ENCODE peak calls at places on chromosomes 1 and 21, in seven cellular contexts. One of them, this sample, is unnamed.

GRCh38 chr1:19717467-19717866 is 52.8 kb downstream of the HTR6 start:
- DNase-seq in endothelial cell: no peak
- DNase-seq in fibroblast of villous mesenchyme: no peak
- DNase-seq in left lung: no peak
- DNase-seq in activated CD4-positive, alpha-beta T cell treated with anti-CD3 and anti-CD28 coated beads, Interleukin-2, amount 50 U/mL, for 4 hours: no peak
- DNase-seq in GDM1: no peak
- DNase-seq in AML-193: no peak
- DNase-seq in this sample: no peak

GRCh38 chr1:215475719-215476525 is 91.2 kb upstream of the KCTD3 start:
- DNase-seq in AML-193: no peak
- DNase-seq in left lung: no peak
- DNase-seq in endothelial cell: no peak
- DNase-seq in fibroblast of villous mesenchyme: peak; percentile 72
- DNase-seq in activated CD4-positive, alpha-beta T cell treated with anti-CD3 and anti-CD28 coated beads, Interleukin-2, amount 50 U/mL, for 4 hours: no peak
- DNase-seq in GDM1: no peak
- DNase-seq in this sample: no peak

GRCh38 chr1:160748182-160748876 is 9.3 kb downstream of the SLAMF7 start:
- DNase-seq in endothelial cell: no peak
- DNase-seq in activated CD4-positive, alpha-beta T cell treated with anti-CD3 and anti-CD28 coated beads, Interleukin-2, amount 50 U/mL, for 4 hours: no peak
- DNase-seq in left lung: no peak
- DNase-seq in AML-193: no peak
- DNase-seq in fibroblast of villous mesenchyme: no peak
- DNase-seq in GDM1: no peak
- DNase-seq in this sample: peak; percentile 29

GRCh38 chr1:73998348-73998959 is 199.5 kb downstream of the LRRIQ3 start:
- DNase-seq in endothelial cell: no peak
- DNase-seq in activated CD4-positive, alpha-beta T cell treated with anti-CD3 and anti-CD28 coated beads, Interleukin-2, amount 50 U/mL, for 4 hours: no peak
- DNase-seq in AML-193: peak; percentile 46
- DNase-seq in left lung: no peak
- DNase-seq in fibroblast of villous mesenchyme: peak; percentile 26
- DNase-seq in GDM1: no peak
- DNase-seq in this sample: peak; percentile 66

GRCh38 chr1:227934476-227935313 is 13.0 kb downstream of the WNT9A start:
- DNase-seq in endothelial cell: no peak
- DNase-seq in GDM1: peak; percentile 57
- DNase-seq in AML-193: no peak
- DNase-seq in fibroblast of villous mesenchyme: peak; percentile 49
- DNase-seq in activated CD4-positive, alpha-beta T cell treated with anti-CD3 and anti-CD28 coated beads, Interleukin-2, amount 50 U/mL, for 4 hours: peak; percentile 13
- DNase-seq in left lung: peak; percentile 7
- DNase-seq in this sample: peak; percentile 20

GRCh38 chr1:41504126-41505035 is 19.9 kb upstream of the EDN2 start:
- DNase-seq in fibroblast of villous mesenchyme: peak; percentile 51
- DNase-seq in endothelial cell: no peak
- DNase-seq in left lung: peak; percentile 68
- DNase-seq in activated CD4-positive, alpha-beta T cell treated with anti-CD3 and anti-CD28 coated beads, Interleukin-2, amount 50 U/mL, for 4 hours: no peak
- DNase-seq in GDM1: no peak
- DNase-seq in AML-193: no peak
- DNase-seq in this sample: no peak

GRCh38 chr1:206957639-206958038 is 11.4 kb upstream of the PIGR start:
- DNase-seq in activated CD4-positive, alpha-beta T cell treated with anti-CD3 and anti-CD28 coated beads, Interleukin-2, amount 50 U/mL, for 4 hours: no peak
- DNase-seq in GDM1: no peak
- DNase-seq in fibroblast of villous mesenchyme: no peak
- DNase-seq in left lung: no peak
- DNase-seq in endothelial cell: no peak
- DNase-seq in AML-193: no peak
- DNase-seq in this sample: no peak

GRCh38 chr1:66399888-66400529 is 133.9 kb upstream of the SGIP1 start:
- DNase-seq in AML-193: no peak
- DNase-seq in endothelial cell: no peak
- DNase-seq in GDM1: no peak
- DNase-seq in fibroblast of villous mesenchyme: peak; percentile 51
- DNase-seq in activated CD4-positive, alpha-beta T cell treated with anti-CD3 and anti-CD28 coated beads, Interleukin-2, amount 50 U/mL, for 4 hours: no peak
- DNase-seq in left lung: no peak
- DNase-seq in this sample: no peak

GRCh38 chr1:234598974-234599616 is 10.9 kb downstream of the IRF2BP2 start:
- DNase-seq in endothelial cell: no peak
- DNase-seq in AML-193: peak; percentile 73
- DNase-seq in GDM1: no peak
- DNase-seq in activated CD4-positive, alpha-beta T cell treated with anti-CD3 and anti-CD28 coated beads, Interleukin-2, amount 50 U/mL, for 4 hours: no peak
- DNase-seq in fibroblast of villous mesenchyme: no peak
- DNase-seq in left lung: no peak
- DNase-seq in this sample: peak; percentile 32

GRCh38 chr1:116486424-116486823 is 84.4 kb downstream of the CD58 start:
- DNase-seq in AML-193: no peak
- DNase-seq in left lung: no peak
- DNase-seq in GDM1: no peak
- DNase-seq in fibroblast of villous mesenchyme: peak; percentile 81
- DNase-seq in endothelial cell: no peak
- DNase-seq in activated CD4-positive, alpha-beta T cell treated with anti-CD3 and anti-CD28 coated beads, Interleukin-2, amount 50 U/mL, for 4 hours: no peak
- DNase-seq in this sample: no peak

GRCh38 chr1:206651014-206651413 is 15.7 kb downstream of the DYRK3 start:
- DNase-seq in GDM1: no peak
- DNase-seq in activated CD4-positive, alpha-beta T cell treated with anti-CD3 and anti-CD28 coated beads, Interleukin-2, amount 50 U/mL, for 4 hours: no peak
- DNase-seq in left lung: no peak
- DNase-seq in endothelial cell: no peak
- DNase-seq in AML-193: no peak
- DNase-seq in fibroblast of villous mesenchyme: no peak
- DNase-seq in this sample: no peak

GRCh38 chr1:8184301-8184700 is 133.6 kb upstream of the SLC45A1 start:
- DNase-seq in left lung: no peak
- DNase-seq in AML-193: no peak
- DNase-seq in endothelial cell: no peak
- DNase-seq in fibroblast of villous mesenchyme: no peak
- DNase-seq in activated CD4-positive, alpha-beta T cell treated with anti-CD3 and anti-CD28 coated beads, Interleukin-2, amount 50 U/mL, for 4 hours: no peak
- DNase-seq in GDM1: no peak
- DNase-seq in this sample: no peak

GRCh38 chr1:218366322-218367052 is 21.4 kb downstream of the TGFB2 start:
- DNase-seq in activated CD4-positive, alpha-beta T cell treated with anti-CD3 and anti-CD28 coated beads, Interleukin-2, amount 50 U/mL, for 4 hours: no peak
- DNase-seq in GDM1: no peak
- DNase-seq in fibroblast of villous mesenchyme: no peak
- DNase-seq in AML-193: no peak
- DNase-seq in endothelial cell: no peak
- DNase-seq in left lung: no peak
- DNase-seq in this sample: no peak

GRCh38 chr1:106344494-106344893 is 712.0 kb upstream of the PRMT6 start:
- DNase-seq in fibroblast of villous mesenchyme: no peak
- DNase-seq in endothelial cell: no peak
- DNase-seq in activated CD4-positive, alpha-beta T cell treated with anti-CD3 and anti-CD28 coated beads, Interleukin-2, amount 50 U/mL, for 4 hours: no peak
- DNase-seq in left lung: no peak
- DNase-seq in AML-193: no peak
- DNase-seq in GDM1: no peak
- DNase-seq in this sample: no peak

GRCh38 chr1:207318072-207318619 is 3.3 kb upstream of the CD55 start:
- DNase-seq in activated CD4-positive, alpha-beta T cell treated with anti-CD3 and anti-CD28 coated beads, Interleukin-2, amount 50 U/mL, for 4 hours: no peak
- DNase-seq in endothelial cell: no peak
- DNase-seq in left lung: no peak
- DNase-seq in GDM1: no peak
- DNase-seq in fibroblast of villous mesenchyme: no peak
- DNase-seq in AML-193: no peak
- DNase-seq in this sample: peak; percentile 5

GRCh38 chr1:109750241-109750882 is 9.5 kb upstream of the GSTM3 start:
- DNase-seq in GDM1: no peak
- DNase-seq in endothelial cell: no peak
- DNase-seq in AML-193: no peak
- DNase-seq in left lung: no peak
- DNase-seq in fibroblast of villous mesenchyme: no peak
- DNase-seq in activated CD4-positive, alpha-beta T cell treated with anti-CD3 and anti-CD28 coated beads, Interleukin-2, amount 50 U/mL, for 4 hours: no peak
- DNase-seq in this sample: no peak

GRCh38 chr1:213095467-213095866 is 44.4 kb downstream of the RPS6KC1 start:
- DNase-seq in left lung: no peak
- DNase-seq in activated CD4-positive, alpha-beta T cell treated with anti-CD3 and anti-CD28 coated beads, Interleukin-2, amount 50 U/mL, for 4 hours: no peak
- DNase-seq in fibroblast of villous mesenchyme: peak; percentile 46
- DNase-seq in AML-193: no peak
- DNase-seq in GDM1: no peak
- DNase-seq in endothelial cell: no peak
- DNase-seq in this sample: no peak

GRCh38 chr21:32415451-32415850 is 2.9 kb downstream of the EVA1C start:
- DNase-seq in GDM1: no peak
- DNase-seq in AML-193: no peak
- DNase-seq in left lung: no peak
- DNase-seq in fibroblast of villous mesenchyme: no peak
- DNase-seq in endothelial cell: no peak
- DNase-seq in activated CD4-positive, alpha-beta T cell treated with anti-CD3 and anti-CD28 coated beads, Interleukin-2, amount 50 U/mL, for 4 hours: no peak
- DNase-seq in this sample: no peak